ENCODE peak calls at places on chromosomes 6 and 20, in eight cellular contexts. L, Z, Y, M, O, Q, N and E are unnamed samples.

GRCh38 chr6:40359808-40360207 is 227.4 kb downstream of the LRFN2 start:
- DNase-seq in L (no peak), Z (no peak), Y (no peak), M (no peak), O (no peak), Q (no peak), N (no peak), E (no peak)

GRCh38 chr6:75693534-75693933 is 55.5 kb upstream of the MYO6 start:
- DNase-seq in L (no peak), Z (no peak), Y (no peak), M (no peak), O (peak), Q (no peak), N (no peak), E (no peak)

GRCh38 chr6:116323863-116324262 is 44.1 kb upstream of the TSPYL1 start:
- DNase-seq in L (no peak), Z (no peak), Y (no peak), M (no peak), O (no peak), Q (no peak), N (no peak), E (no peak)

GRCh38 chr6:151389640-151390275 is 1.6 kb downstream of the ZBTB2 start:
- DNase-seq in L (peak), Z (peak), Y (peak), M (no peak), O (peak), Q (peak), N (no peak), E (no peak)

GRCh38 chr6:33607784-33608161 is 13.3 kb upstream of the ITPR3 start:
- DNase-seq in L (no peak), Z (peak), Y (no peak), M (no peak), O (no peak), Q (peak), N (no peak), E (no peak)

GRCh38 chr6:11983306-11983705 is 28.8 kb upstream of the HIVEP1 start:
- DNase-seq in L (no peak), Z (no peak), Y (no peak), M (no peak), O (no peak), Q (no peak), N (no peak), E (no peak)

GRCh38 chr6:158867381-158868121 is 48.4 kb upstream of the EZR start:
- DNase-seq in L (no peak), Z (peak), Y (no peak), M (no peak), O (no peak), Q (peak), N (no peak), E (peak)

GRCh38 chr6:122568350-122568749 is 41.9 kb upstream of the PKIB start:
- DNase-seq in L (no peak), Z (no peak), Y (no peak), M (no peak), O (no peak), Q (peak), N (no peak), E (no peak)

GRCh38 chr6:1233924-1234323 is 78.0 kb upstream of the FOXQ1 start:
- DNase-seq in L (no peak), Z (no peak), Y (no peak), M (no peak), O (no peak), Q (no peak), N (no peak), E (no peak)

GRCh38 chr20:62386383-62387218 is at the start of gene RPS21:
- DNase-seq in L (peak), Z (peak), Y (peak), M (peak), O (peak), Q (peak), N (peak), E (no peak)

GRCh38 chr20:56627122-56628014 is 1.7 kb upstream of the TFAP2C start:
- DNase-seq in L (no peak), Z (no peak), Y (no peak), M (no peak), O (no peak), Q (no peak), N (no peak), E (no peak)

GRCh38 chr20:51008718-51009117 is 14.2 kb downstream of the KCNG1 start:
- DNase-seq in L (no peak), Z (no peak), Y (no peak), M (no peak), O (no peak), Q (peak), N (no peak), E (no peak)

GRCh38 chr6:81158956-81159355 is 593.5 kb downstream of the TENT5A start:
- DNase-seq in L (no peak), Z (no peak), Y (no peak), M (no peak), O (peak), Q (no peak), N (no peak), E (no peak)

GRCh38 chr6:98644063-98644462 is 190.3 kb upstream of the POU3F2 start:
- DNase-seq in L (no peak), Z (no peak), Y (no peak), M (no peak), O (no peak), Q (no peak), N (no peak), E (no peak)

GRCh38 chr6:163780993-163781392 is 366.5 kb downstream of the QKI start:
- DNase-seq in L (no peak), Z (no peak), Y (no peak), M (peak), O (peak), Q (no peak), N (no peak), E (no peak)

GRCh38 chr6:150485559-150486517 is 113.8 kb upstream of the PLEKHG1 start:
- DNase-seq in L (no peak), Z (no peak), Y (no peak), M (no peak), O (no peak), Q (no peak), N (no peak), E (no peak)

GRCh38 chr6:149136273-149136912 is 181.1 kb upstream of the TAB2 start:
- DNase-seq in L (no peak), Z (no peak), Y (no peak), M (no peak), O (no peak), Q (no peak), N (no peak), E (no peak)

GRCh38 chr6:19731286-19731685 is 105.9 kb upstream of the ID4 start:
- DNase-seq in L (no peak), Z (peak), Y (no peak), M (peak), O (peak), Q (no peak), N (peak), E (no peak)

GRCh38 chr6:37696220-37696840 is 1.4 kb downstream of the MDGA1 start:
- DNase-seq in L (peak), Z (peak), Y (peak), M (no peak), O (peak), Q (no peak), N (no peak), E (no peak)

GRCh38 chr6:158409451-158409850 is 97.2 kb downstream of the TULP4 start:
- DNase-seq in L (peak), Z (no peak), Y (no peak), M (no peak), O (peak), Q (no peak), N (no peak), E (no peak)

GRCh38 chr6:154343473-154344308 is 12.9 kb downstream of the IPCEF1 start:
- DNase-seq in L (peak), Z (peak), Y (no peak), M (peak), O (peak), Q (peak), N (peak), E (no peak)

GRCh38 chr6:111950661-111951426 is 77.6 kb upstream of the FYN start:
- DNase-seq in L (no peak), Z (no peak), Y (no peak), M (no peak), O (peak), Q (no peak), N (no peak), E (peak)

GRCh38 chr6:14211596-14211961 is 94.0 kb downstream of the CD83 start:
- DNase-seq in L (peak), Z (peak), Y (peak), M (no peak), O (no peak), Q (peak), N (no peak), E (no peak)

GRCh38 chr6:121951918-121952379 is 447.5 kb upstream of the HSF2 start:
- DNase-seq in L (no peak), Z (peak), Y (no peak), M (peak), O (peak), Q (no peak), N (peak), E (no peak)

GRCh38 chr6:109447878-109448555 is 7.5 kb downstream of the SMPD2 start:
- DNase-seq in L (no peak), Z (peak), Y (no peak), M (no peak), O (no peak), Q (no peak), N (no peak), E (no peak)

GRCh38 chr20:7792131-7792869 is 148.0 kb downstream of the HAO1 start:
- DNase-seq in L (no peak), Z (peak), Y (no peak), M (peak), O (peak), Q (no peak), N (no peak), E (no peak)

GRCh38 chr6:118669561-118669960 is 18.2 kb upstream of the CEP85L start:
- DNase-seq in L (no peak), Z (no peak), Y (no peak), M (no peak), O (no peak), Q (no peak), N (no peak), E (no peak)

GRCh38 chr6:130033999-130034814 is 15.8 kb downstream of the L3MBTL3 start:
- DNase-seq in L (peak), Z (peak), Y (no peak), M (no peak), O (peak), Q (no peak), N (peak), E (no peak)

GRCh38 chr20:621115-621756 is 11.1 kb upstream of the TCF15 start:
- DNase-seq in L (no peak), Z (peak), Y (no peak), M (no peak), O (no peak), Q (no peak), N (no peak), E (no peak)

GRCh38 chr6:43949451-43950110 is 177.7 kb downstream of the MRPL14 start:
- DNase-seq in L (no peak), Z (no peak), Y (no peak), M (peak), O (no peak), Q (no peak), N (no peak), E (no peak)

GRCh38 chr6:153051801-153052200 is 49.3 kb upstream of the MTRF1L start:
- DNase-seq in L (no peak), Z (no peak), Y (no peak), M (no peak), O (no peak), Q (no peak), N (no peak), E (no peak)

DNA sequence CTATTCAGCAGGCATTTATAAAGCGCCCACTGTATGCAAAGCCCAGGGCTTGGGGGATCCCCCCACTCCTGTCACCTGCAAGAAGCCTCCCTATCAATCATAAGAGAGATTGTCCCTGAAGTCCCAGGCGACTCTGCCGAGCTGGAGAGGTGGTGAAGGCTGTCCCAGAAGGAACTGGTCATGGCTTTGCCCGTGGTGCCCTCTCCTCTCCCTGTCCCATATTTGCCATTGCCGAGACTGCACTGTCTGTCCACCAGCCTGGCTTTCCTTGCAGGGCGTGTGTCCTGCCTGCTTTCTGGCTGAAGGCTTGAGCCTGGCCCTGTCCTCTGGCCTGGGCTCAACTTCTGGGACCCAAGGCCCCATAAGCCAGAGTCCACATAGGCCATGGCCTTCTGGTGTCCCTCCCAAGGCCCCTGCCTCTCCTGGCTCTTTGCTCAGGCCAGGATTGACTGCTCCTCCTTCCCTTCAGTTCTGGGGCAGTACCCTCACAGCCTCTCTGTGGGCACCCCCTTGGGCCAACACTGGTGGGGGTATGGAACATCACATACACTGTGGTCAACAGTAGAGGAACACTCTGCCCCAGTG is 46.9 kb downstream of the CPXM1 start:
- DNase-seq in L (no peak), Z (no peak), Y (no peak), M (no peak), O (no peak), Q (no peak), N (no peak), E (no peak)
- H3K4me3 ChIP-seq in L (no peak), Z (no peak), Y (no peak), M (no peak), O (no peak), Q (no peak), N (no peak), E (no peak)

GRCh38 chr6:140138311-140138994 is 764.0 kb upstream of the CITED2 start:
- DNase-seq in L (no peak), Z (no peak), Y (no peak), M (no peak), O (no peak), Q (no peak), N (no peak), E (no peak)
- TF ChIP-seq CTCF in L (no peak), Z (no peak), Y (no peak), M (no peak), O (no peak), Q (no peak), N (no peak), E (no peak)

DNA sequence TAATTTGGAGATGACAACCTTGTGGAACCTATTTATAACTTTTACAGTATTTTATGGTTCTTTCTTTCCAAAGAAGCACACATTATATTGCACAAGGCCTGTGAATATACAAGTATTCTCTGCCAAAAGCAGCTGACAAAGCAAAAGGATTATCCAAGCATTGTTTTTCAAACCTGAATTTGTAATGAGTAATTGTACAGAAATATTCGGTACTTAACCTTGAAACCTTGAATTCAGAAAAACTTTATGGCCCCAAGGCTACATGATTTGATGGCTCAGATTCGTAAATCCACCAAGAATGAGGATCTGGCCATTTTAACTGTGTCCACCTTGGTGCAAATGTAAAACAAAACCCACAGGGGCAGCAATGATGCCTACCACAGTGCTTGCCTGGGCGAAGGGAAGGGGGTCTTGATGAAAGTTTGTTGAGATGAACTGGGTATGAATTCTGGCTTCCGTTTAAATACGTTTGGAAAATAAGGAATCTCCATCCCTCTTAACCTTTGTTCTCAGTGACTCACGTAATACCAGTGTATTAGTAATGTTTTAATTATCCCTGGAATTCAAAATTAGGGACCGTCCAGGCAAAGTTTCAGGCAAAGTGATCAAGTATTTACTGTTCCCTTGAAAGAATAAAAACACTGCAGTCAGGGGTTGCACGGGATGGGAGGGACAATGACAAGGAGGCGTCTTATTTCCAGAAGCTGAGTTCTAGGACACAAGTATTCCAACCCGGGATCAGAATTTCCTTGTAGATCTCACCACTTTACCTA is 2.7 kb upstream of the RBM24 start:
- DNase-seq in L (no peak), Z (peak), Y (no peak), M (no peak), O (peak), Q (no peak), N (peak), E (peak)
- H3K4me3 ChIP-seq in L (no peak), Z (no peak), Y (no peak), M (no peak), O (no peak), Q (no peak), N (no peak), E (peak)

DNA sequence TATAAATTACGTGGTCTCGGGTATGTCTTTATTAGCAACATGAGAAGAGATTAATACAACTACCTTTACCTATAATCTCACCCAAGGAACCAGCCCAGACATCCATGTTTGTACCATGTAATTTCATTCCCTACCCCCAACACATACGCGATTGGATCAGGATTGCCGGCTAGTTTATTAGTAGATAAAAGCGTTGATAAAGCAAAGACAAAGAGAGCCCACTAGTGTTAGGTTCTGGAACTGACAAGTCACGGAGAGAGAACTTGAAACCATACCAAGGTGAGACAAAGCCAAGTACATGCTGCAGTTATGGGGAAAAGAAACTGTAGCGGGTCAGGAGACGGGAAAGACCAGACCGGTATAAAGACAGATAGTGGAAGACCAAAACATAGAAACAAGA is 37.4 kb upstream of the FAM135A start:
- DNase-seq in L (no peak), Z (peak), Y (no peak), M (no peak), O (no peak), Q (no peak), N (no peak), E (no peak)
- TF ChIP-seq CTCF in L (no peak), Z (peak), Y (no peak), M (no peak), O (peak), Q (no peak), N (peak), E (peak)

GRCh38 chr6:16429669-16430068 is 191.3 kb downstream of the GMPR start:
- DNase-seq in L (no peak), Z (no peak), Y (no peak), M (no peak), O (no peak), Q (no peak), N (no peak), E (no peak)

GRCh38 chr6:16430661-16431089 is 192.3 kb downstream of the GMPR start:
- DNase-seq in L (no peak), Z (no peak), Y (no peak), M (no peak), O (no peak), Q (no peak), N (no peak), E (no peak)

GRCh38 chr6:16421462-16421960 is 183.1 kb downstream of the GMPR start:
- DNase-seq in L (no peak), Z (no peak), Y (no peak), M (no peak), O (no peak), Q (no peak), N (no peak), E (no peak)

GRCh38 chr6:16427124-16427523 is 188.7 kb downstream of the GMPR start:
- DNase-seq in L (no peak), Z (no peak), Y (no peak), M (no peak), O (no peak), Q (no peak), N (no peak), E (no peak)

GRCh38 chr6:16426241-16426640 is 187.9 kb downstream of the GMPR start:
- DNase-seq in L (no peak), Z (no peak), Y (no peak), M (no peak), O (no peak), Q (no peak), N (no peak), E (no peak)
- H3K4me3 ChIP-seq in L (no peak), Z (no peak), Y (no peak), M (no peak), O (no peak), Q (no peak), N (no peak), E (no peak)

GRCh38 chr6:114304304-114304887 is 38.4 kb downstream of the HS3ST5 start:
- DNase-seq in L (no peak), Z (peak), Y (no peak), M (peak), O (peak), Q (no peak), N (no peak), E (no peak)
- TF ChIP-seq CTCF in L (no peak), Z (peak), Y (no peak), M (peak), O (peak), Q (peak), N (peak), E (peak)

GRCh38 chr6:5998741-5999687 is 7.7 kb downstream of the NRN1 start:
- DNase-seq in L (no peak), Z (no peak), Y (no peak), M (no peak), O (peak), Q (no peak), N (no peak), E (no peak)
- H3K4me3 ChIP-seq in L (no peak), Z (no peak), Y (no peak), M (peak), O (peak), Q (no peak), N (no peak), E (no peak)

DNA sequence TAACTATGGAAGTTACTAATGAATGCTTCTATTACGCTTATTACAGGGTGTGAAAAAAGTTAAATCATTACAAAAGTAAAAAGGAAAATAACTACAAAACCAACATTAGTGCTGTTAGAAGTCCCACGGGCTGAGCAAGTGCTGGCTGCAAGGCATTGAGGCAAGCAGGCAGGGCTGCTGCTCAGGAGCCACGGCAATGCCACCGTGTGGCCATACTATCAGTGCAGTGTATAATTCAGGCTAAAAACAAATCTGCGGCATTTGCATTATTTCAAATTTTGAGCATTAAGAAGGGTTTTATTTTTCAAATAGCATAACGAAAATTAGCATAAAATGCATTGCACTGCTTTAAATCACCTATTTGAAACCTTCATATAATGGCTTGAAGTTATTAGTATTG is 17.1 kb downstream of the IFNGR1 start:
- DNase-seq in L (no peak), Z (peak), Y (no peak), M (no peak), O (no peak), Q (no peak), N (no peak), E (no peak)
- TF ChIP-seq CTCF in L (no peak), Z (peak), Y (no peak), M (peak), O (no peak), Q (peak), N (no peak), E (peak)